ENCODE peak calls at places on chromosomes 13 and 19, in seven cellular contexts. One of them, this sample, is unnamed. For H3K9me3, the result is how much of the 10 kb centered on the place peaks cover.

GRCh38 chr19:50906217-50906616 is 5.0 kb downstream of the KLK4 start:
- DNase-seq in testis: peak
- DNase-seq in tibial nerve: peak
- DNase-seq in pancreas: no peak
- DNase-seq in ovary: no peak
- DNase-seq in mammary epithelial cell: no peak
- DNase-seq in spleen: no peak
- DNase-seq in this sample: no peak

GRCh38 chr13:35470671-35471465 is 5.6 kb downstream of the MAB21L1 start:
- DNase-seq in testis: no peak
- DNase-seq in tibial nerve: peak
- DNase-seq in pancreas: no peak
- DNase-seq in ovary: peak
- DNase-seq in mammary epithelial cell: no peak
- DNase-seq in spleen: peak
- DNase-seq in this sample: no peak

GRCh38 chr19:16419671-16420394 is 51.9 kb downstream of the EPS15L1 start:
- DNase-seq in testis: no peak
- DNase-seq in tibial nerve: no peak
- DNase-seq in pancreas: no peak
- DNase-seq in ovary: no peak
- DNase-seq in mammary epithelial cell: no peak
- DNase-seq in spleen: no peak
- DNase-seq in this sample: no peak

GRCh38 chr13:32272021-32272695 is 43.0 kb downstream of the ZAR1L start:
- DNase-seq in testis: no peak
- DNase-seq in tibial nerve: no peak
- DNase-seq in pancreas: no peak
- DNase-seq in ovary: no peak
- DNase-seq in mammary epithelial cell: no peak
- DNase-seq in spleen: no peak
- DNase-seq in this sample: no peak

GRCh38 chr13:64429691-64430090 is 2800.4 kb downstream of the PCDH9 start:
- DNase-seq in testis: no peak
- DNase-seq in tibial nerve: no peak
- DNase-seq in pancreas: no peak
- DNase-seq in ovary: no peak
- DNase-seq in mammary epithelial cell: no peak
- DNase-seq in spleen: no peak
- DNase-seq in this sample: no peak

GRCh38 chr13:26299168-26299788 is 45.3 kb downstream of the CDK8 start:
- DNase-seq in testis: no peak
- DNase-seq in tibial nerve: no peak
- DNase-seq in pancreas: no peak
- DNase-seq in ovary: no peak
- DNase-seq in mammary epithelial cell: no peak
- DNase-seq in spleen: no peak
- DNase-seq in this sample: no peak

GRCh38 chr19:40221858-40222619 is 3.9 kb upstream of the TTC9B start:
- DNase-seq in testis: peak
- DNase-seq in tibial nerve: peak
- DNase-seq in pancreas: peak
- DNase-seq in ovary: peak
- DNase-seq in mammary epithelial cell: peak
- DNase-seq in spleen: no peak
- DNase-seq in this sample: peak

GRCh38 chr13:35471466-35472307 is 4.8 kb downstream of the MAB21L1 start:
- DNase-seq in testis: no peak
- DNase-seq in tibial nerve: no peak
- DNase-seq in pancreas: no peak
- DNase-seq in ovary: no peak
- DNase-seq in mammary epithelial cell: no peak
- DNase-seq in spleen: no peak
- DNase-seq in this sample: no peak

GRCh38 chr13:27186295-27186694 is 14.7 kb upstream of the USP12 start:
- DNase-seq in testis: no peak
- DNase-seq in tibial nerve: no peak
- DNase-seq in pancreas: no peak
- DNase-seq in ovary: no peak
- DNase-seq in mammary epithelial cell: peak
- DNase-seq in spleen: no peak
- DNase-seq in this sample: no peak

GRCh38 chr19:5153601-5154128 is 184.8 kb downstream of the KDM4B start:
- DNase-seq in testis: no peak
- DNase-seq in tibial nerve: no peak
- DNase-seq in pancreas: no peak
- DNase-seq in ovary: no peak
- DNase-seq in mammary epithelial cell: no peak
- DNase-seq in spleen: peak
- DNase-seq in this sample: no peak

GRCh38 chr19:39223703-39224279 is 19.7 kb upstream of the SYCN start:
- DNase-seq in testis: no peak
- DNase-seq in tibial nerve: no peak
- DNase-seq in pancreas: no peak
- DNase-seq in ovary: no peak
- DNase-seq in mammary epithelial cell: peak
- DNase-seq in spleen: no peak
- DNase-seq in this sample: no peak

GRCh38 chr13:41579168-41579567 is 121.8 kb downstream of the RGCC start:
- DNase-seq in testis: no peak
- DNase-seq in tibial nerve: no peak
- DNase-seq in pancreas: no peak
- DNase-seq in ovary: no peak
- DNase-seq in mammary epithelial cell: no peak
- DNase-seq in spleen: no peak
- DNase-seq in this sample: no peak

GRCh38 chr19:23420824-23421223 is 25.6 kb upstream of the ZNF91 start:
- DNase-seq in testis: no peak
- DNase-seq in tibial nerve: no peak
- DNase-seq in pancreas: no peak
- DNase-seq in ovary: no peak
- DNase-seq in mammary epithelial cell: no peak
- DNase-seq in spleen: no peak
- DNase-seq in this sample: no peak

GRCh38 chr19:12821761-12822160 is 12.6 kb downstream of the RTBDN start:
- DNase-seq in testis: no peak
- DNase-seq in tibial nerve: no peak
- DNase-seq in pancreas: no peak
- DNase-seq in ovary: no peak
- DNase-seq in mammary epithelial cell: peak
- DNase-seq in spleen: no peak
- DNase-seq in this sample: no peak

GRCh38 chr19:57231686-57232085 is 863 bp downstream of the AURKC start:
- DNase-seq in testis: no peak
- DNase-seq in tibial nerve: no peak
- DNase-seq in pancreas: no peak
- DNase-seq in ovary: no peak
- DNase-seq in mammary epithelial cell: no peak
- DNase-seq in spleen: no peak
- DNase-seq in this sample: no peak

GRCh38 chr19:31334101-31334848 is 15.0 kb downstream of the TSHZ3 start:
- DNase-seq in testis: no peak
- DNase-seq in tibial nerve: no peak
- DNase-seq in pancreas: no peak
- DNase-seq in ovary: no peak
- DNase-seq in mammary epithelial cell: peak
- DNase-seq in spleen: no peak
- DNase-seq in this sample: no peak

GRCh38 chr13:38868399-38868798 is 122.2 kb downstream of the STOML3 start:
- DNase-seq in testis: no peak
- DNase-seq in tibial nerve: no peak
- DNase-seq in pancreas: no peak
- DNase-seq in ovary: no peak
- DNase-seq in mammary epithelial cell: no peak
- DNase-seq in spleen: no peak
- DNase-seq in this sample: no peak

GRCh38 chr13:38875186-38875875 is 115.3 kb downstream of the STOML3 start:
- DNase-seq in testis: no peak
- DNase-seq in tibial nerve: no peak
- DNase-seq in pancreas: no peak
- DNase-seq in ovary: no peak
- DNase-seq in mammary epithelial cell: no peak
- DNase-seq in spleen: no peak
- DNase-seq in this sample: no peak

GRCh38 chr13:38868870-38869269 is 121.8 kb downstream of the STOML3 start:
- DNase-seq in testis: no peak
- DNase-seq in tibial nerve: no peak
- DNase-seq in pancreas: no peak
- DNase-seq in ovary: no peak
- DNase-seq in mammary epithelial cell: no peak
- DNase-seq in spleen: no peak
- DNase-seq in this sample: no peak

GRCh38 chr13:38871275-38871674 is 119.4 kb downstream of the STOML3 start:
- DNase-seq in testis: no peak
- DNase-seq in tibial nerve: no peak
- DNase-seq in pancreas: no peak
- DNase-seq in ovary: no peak
- DNase-seq in mammary epithelial cell: no peak
- DNase-seq in spleen: no peak
- DNase-seq in this sample: no peak

DNA sequence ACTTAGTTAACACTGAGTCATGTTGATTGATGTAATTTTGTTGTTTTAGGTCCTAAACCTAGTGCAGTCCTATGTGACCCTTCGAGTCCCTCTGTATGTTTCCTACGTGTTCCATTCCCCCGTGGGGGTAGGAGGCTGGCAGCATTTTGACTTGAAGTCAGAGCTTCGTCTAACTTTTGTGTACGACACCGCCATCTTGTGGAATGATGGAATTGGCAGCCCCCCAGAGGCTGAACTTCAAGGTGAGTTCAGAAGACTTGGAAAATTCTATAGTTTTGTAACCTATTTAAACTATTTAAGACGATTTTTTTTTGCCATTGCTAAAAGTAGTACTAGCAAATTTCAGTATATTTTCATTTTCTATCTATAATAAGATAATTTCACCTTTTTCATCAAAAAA is 117.9 kb downstream of the STOML3 start:
- DNase-seq in testis: peak
- DNase-seq in tibial nerve: peak
- DNase-seq in pancreas: peak
- DNase-seq in ovary: peak
- DNase-seq in mammary epithelial cell: peak
- DNase-seq in spleen: no peak
- DNase-seq in this sample: peak
- TF ChIP-seq CTCF in testis: no peak
- TF ChIP-seq CTCF in tibial nerve: peak
- TF ChIP-seq CTCF in pancreas: peak
- TF ChIP-seq CTCF in ovary: no peak
- TF ChIP-seq CTCF in mammary epithelial cell: peak
- TF ChIP-seq CTCF in spleen: peak
- TF ChIP-seq CTCF in this sample: peak

DNA sequence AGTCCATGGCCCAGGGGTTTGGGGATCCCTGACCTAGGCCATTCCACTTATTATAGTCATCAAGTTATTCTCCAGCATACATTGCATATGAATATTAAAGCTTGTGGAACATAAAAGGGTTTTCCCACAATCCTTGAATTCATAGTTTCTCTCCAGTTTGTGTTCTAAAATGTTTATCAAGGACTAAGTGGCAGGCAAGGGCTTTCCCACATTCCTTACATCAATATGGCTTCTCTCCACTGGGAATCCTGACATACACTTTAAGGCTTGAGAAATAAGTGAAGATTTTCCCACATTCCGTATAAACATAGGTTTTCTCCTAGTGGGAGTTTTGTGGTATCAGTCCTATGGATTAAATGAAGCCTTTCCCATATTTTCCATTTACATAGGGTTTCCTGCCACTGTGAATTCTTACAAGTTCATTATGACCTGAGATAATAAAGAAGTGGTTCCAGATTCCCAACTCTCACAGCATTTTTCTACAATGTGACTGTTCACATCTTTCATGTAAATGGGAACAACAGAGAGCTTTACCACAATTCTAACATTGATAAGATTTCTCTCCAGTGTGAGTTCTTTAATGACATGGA is 14.5 kb downstream of the ZNF426 start:
- DNase-seq in testis: no peak
- DNase-seq in tibial nerve: no peak
- DNase-seq in pancreas: no peak
- DNase-seq in ovary: no peak
- DNase-seq in mammary epithelial cell: no peak
- DNase-seq in spleen: no peak
- DNase-seq in this sample: no peak
- H3K9me3 ChIP-seq in testis: under half
- H3K9me3 ChIP-seq in tibial nerve: under half
- H3K9me3 ChIP-seq in pancreas: under half
- H3K9me3 ChIP-seq in ovary: half or more
- H3K9me3 ChIP-seq in mammary epithelial cell: half or more
- H3K9me3 ChIP-seq in spleen: half or more
- H3K9me3 ChIP-seq in this sample: half or more

GRCh38 chr13:104320446-104320845 is 1254.2 kb upstream of the SLC10A2 start:
- DNase-seq in testis: no peak
- DNase-seq in tibial nerve: no peak
- DNase-seq in pancreas: no peak
- DNase-seq in ovary: no peak
- DNase-seq in mammary epithelial cell: no peak
- DNase-seq in spleen: no peak
- DNase-seq in this sample: no peak

GRCh38 chr13:104314926-104315535 is 1248.8 kb upstream of the SLC10A2 start:
- DNase-seq in testis: no peak
- DNase-seq in tibial nerve: no peak
- DNase-seq in pancreas: no peak
- DNase-seq in ovary: no peak
- DNase-seq in mammary epithelial cell: peak
- DNase-seq in spleen: no peak
- DNase-seq in this sample: no peak

GRCh38 chr13:104321756-104322155 is 1255.5 kb upstream of the SLC10A2 start:
- DNase-seq in testis: no peak
- DNase-seq in tibial nerve: no peak
- DNase-seq in pancreas: no peak
- DNase-seq in ovary: no peak
- DNase-seq in mammary epithelial cell: no peak
- DNase-seq in spleen: no peak
- DNase-seq in this sample: no peak

GRCh38 chr13:104315606-104316005 is 1249.4 kb upstream of the SLC10A2 start:
- DNase-seq in testis: no peak
- DNase-seq in tibial nerve: no peak
- DNase-seq in pancreas: no peak
- DNase-seq in ovary: no peak
- DNase-seq in mammary epithelial cell: peak
- DNase-seq in spleen: no peak
- DNase-seq in this sample: no peak

GRCh38 chr13:104318121-104318520 is 1251.9 kb upstream of the SLC10A2 start:
- DNase-seq in testis: no peak
- DNase-seq in tibial nerve: no peak
- DNase-seq in pancreas: no peak
- DNase-seq in ovary: no peak
- DNase-seq in mammary epithelial cell: peak
- DNase-seq in spleen: no peak
- DNase-seq in this sample: no peak
- TF ChIP-seq CTCF in testis: no peak
- TF ChIP-seq CTCF in tibial nerve: no peak
- TF ChIP-seq CTCF in pancreas: no peak
- TF ChIP-seq CTCF in ovary: no peak
- TF ChIP-seq CTCF in mammary epithelial cell: peak
- TF ChIP-seq CTCF in spleen: no peak
- TF ChIP-seq CTCF in this sample: no peak

DNA sequence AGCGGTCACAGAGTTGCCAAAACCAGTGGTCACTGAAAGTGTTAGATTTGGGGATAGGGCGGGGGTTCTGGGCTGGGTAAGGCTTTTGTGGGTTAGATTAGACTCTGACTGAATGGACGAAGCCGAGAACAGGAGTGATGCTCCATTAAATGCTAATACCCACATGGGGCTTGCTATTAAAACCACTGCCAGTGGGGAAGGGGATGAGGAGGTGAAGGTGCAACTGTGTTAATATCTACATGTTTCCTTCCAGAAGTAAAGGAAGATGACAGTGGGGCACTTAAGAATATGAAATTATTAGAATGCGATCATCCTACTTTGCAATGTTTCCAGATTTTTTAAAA is 573 bp upstream of the ZNF614 start:
- DNase-seq in testis: no peak
- DNase-seq in tibial nerve: no peak
- DNase-seq in pancreas: no peak
- DNase-seq in ovary: no peak
- DNase-seq in mammary epithelial cell: no peak
- DNase-seq in spleen: no peak
- DNase-seq in this sample: no peak
- H3K9me3 ChIP-seq in testis: under half
- H3K9me3 ChIP-seq in tibial nerve: under half
- H3K9me3 ChIP-seq in pancreas: under half
- H3K9me3 ChIP-seq in ovary: under half
- H3K9me3 ChIP-seq in mammary epithelial cell: under half
- H3K9me3 ChIP-seq in spleen: half or more
- H3K9me3 ChIP-seq in this sample: half or more

This sample was measured in CD4-positive, alpha-beta T cell.